ENCODE peak calls at places on chromosomes 7 and 10, in eight cellular contexts. B is aorta, A is H9, D is uterus, F is tibial artery, Z is AG04450, O is body of pancreas, I is Peyer's patch. M is an unnamed sample.

GRCh38 chr7:140074780-140075179 is 12.0 kb upstream of the PARP12 start:
- DNase-seq in B (no peak), D (no peak), Z (no peak), A (no peak), F (no peak), O (no peak), I (no peak), M (peak; percentile 8)

GRCh38 chr10:126247454-126247975 is 140.8 kb downstream of the ADAM12 start:
- DNase-seq in Z (peak; percentile 93), D (peak; percentile 92), O (peak; percentile 45), F (peak; percentile 94), A (no peak), B (peak; percentile 91), I (peak; percentile 65), M (peak; percentile 96)

GRCh38 chr10:26855186-26855585 is 5.6 kb downstream of the ABI1 start:
- DNase-seq in B (no peak), D (no peak), I (no peak), O (no peak), Z (no peak), F (no peak), A (no peak), M (no peak)

GRCh38 chr10:94439275-94439861 is 37.0 kb downstream of the TBC1D12 start:
- DNase-seq in D (no peak), B (peak; percentile 52), Z (no peak), O (peak; percentile 23), F (no peak), A (peak; percentile 50), I (no peak), M (no peak)

GRCh38 chr7:56091591-56091990 is 1.2 kb downstream of the PHKG1 start:
- DNase-seq in B (peak; percentile 89), F (peak; percentile 91), O (no peak), I (no peak), Z (no peak), A (no peak), D (no peak), M (no peak)

GRCh38 chr10:28201666-28202400 is 101.0 kb downstream of the MPP7 start:
- DNase-seq in O (no peak), F (no peak), Z (no peak), B (no peak), I (no peak), D (no peak), A (no peak), M (no peak)

GRCh38 chr7:115749924-115750323 is 280.6 kb downstream of the TFEC start:
- DNase-seq in Z (no peak), O (no peak), A (no peak), D (no peak), F (no peak), I (no peak), B (no peak), M (no peak)

GRCh38 chr10:22437620-22438588 is 92.6 kb downstream of the SPAG6 start:
- DNase-seq in B (no peak), Z (no peak), O (no peak), A (no peak), F (peak; percentile 68), I (peak; percentile 69), D (peak; percentile 46), M (no peak)

GRCh38 chr10:88347597-88348304 is 235.4 kb downstream of the RNLS start:
- DNase-seq in B (no peak), O (no peak), A (peak; percentile 30), I (no peak), Z (no peak), D (no peak), F (no peak), M (no peak)

GRCh38 chr7:120856621-120857352 is 1.2 kb downstream of the TSPAN12 start:
- DNase-seq in O (peak; percentile 37), A (peak; percentile 76), F (no peak), I (peak; percentile 53), B (peak; percentile 48), Z (no peak), D (peak; percentile 31), M (peak; percentile 46)
- H3K27me3 ChIP-seq in O (no peaks in the 10 kb centered on the region), A (no peaks in the 10 kb centered on the region), F (no peaks in the 10 kb centered on the region), I (no peaks in the 10 kb centered on the region), B (no peaks in the 10 kb centered on the region), Z (no peaks in the 10 kb centered on the region), D (no peaks in the 10 kb centered on the region), M (peaks cover 13% of the 10 kb centered on the region)

GRCh38 chr10:30821994-30822692 is 192.6 kb upstream of the LYZL2 start:
- DNase-seq in O (no peak), Z (no peak), D (no peak), B (no peak), F (peak; percentile 63), A (no peak), I (no peak), M (no peak)

GRCh38 chr10:30825495-30825894 is 195.9 kb upstream of the LYZL2 start:
- DNase-seq in A (no peak), B (no peak), D (no peak), F (no peak), Z (no peak), O (no peak), I (no peak), M (no peak)

GRCh38 chr10:30825022-30825421 is 195.5 kb upstream of the LYZL2 start:
- DNase-seq in D (no peak), I (no peak), F (peak; percentile 33), Z (no peak), O (no peak), A (no peak), B (no peak), M (no peak)

GRCh38 chr10:30822693-30823465 is 193.3 kb upstream of the LYZL2 start:
- DNase-seq in F (peak; percentile 19), A (no peak), Z (no peak), D (no peak), B (no peak), I (no peak), O (no peak), M (no peak)

GRCh38 chr10:30823651-30824050 is 194.1 kb upstream of the LYZL2 start:
- DNase-seq in F (peak; percentile 45), B (no peak), I (no peak), D (no peak), Z (no peak), O (no peak), A (no peak), M (no peak)
- H3K27ac ChIP-seq in F (no peak overlapping the region), B (no peak overlapping the region), I (no peak overlapping the region), D (no peak overlapping the region), Z (no peak overlapping the region), O (no peak overlapping the region), A (no peak overlapping the region), M (no peak overlapping the region)

DNA sequence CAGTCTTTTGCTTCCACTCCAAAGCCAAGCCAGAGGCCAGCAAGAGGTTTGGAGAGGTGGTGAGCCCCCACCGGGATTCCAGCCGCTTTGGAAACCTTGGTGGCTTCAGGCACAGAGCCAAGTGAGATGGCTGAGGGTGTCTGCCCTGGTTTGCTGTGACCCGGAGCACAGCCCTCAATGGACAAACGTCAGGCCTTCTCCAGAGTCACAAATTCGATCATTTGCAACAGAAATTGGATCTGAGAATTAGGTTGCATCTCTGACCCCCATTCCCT is 885 bp upstream of the NKX1-2 start:
- DNase-seq in I (no peak), O (no peak), D (no peak), F (no peak), B (no peak), Z (no peak), A (no peak), M (no peak)
- H3K27me3 ChIP-seq in I (no peaks in the 10 kb centered on the region), O (no peaks in the 10 kb centered on the region), D (peaks cover 4% of the 10 kb centered on the region), F (peaks cover 88% of the 10 kb centered on the region), B (no peaks in the 10 kb centered on the region), Z (peaks cover 81% of the 10 kb centered on the region), A (peaks cover 15% of the 10 kb centered on the region), M (peaks cover 90% of the 10 kb centered on the region)

DNA sequence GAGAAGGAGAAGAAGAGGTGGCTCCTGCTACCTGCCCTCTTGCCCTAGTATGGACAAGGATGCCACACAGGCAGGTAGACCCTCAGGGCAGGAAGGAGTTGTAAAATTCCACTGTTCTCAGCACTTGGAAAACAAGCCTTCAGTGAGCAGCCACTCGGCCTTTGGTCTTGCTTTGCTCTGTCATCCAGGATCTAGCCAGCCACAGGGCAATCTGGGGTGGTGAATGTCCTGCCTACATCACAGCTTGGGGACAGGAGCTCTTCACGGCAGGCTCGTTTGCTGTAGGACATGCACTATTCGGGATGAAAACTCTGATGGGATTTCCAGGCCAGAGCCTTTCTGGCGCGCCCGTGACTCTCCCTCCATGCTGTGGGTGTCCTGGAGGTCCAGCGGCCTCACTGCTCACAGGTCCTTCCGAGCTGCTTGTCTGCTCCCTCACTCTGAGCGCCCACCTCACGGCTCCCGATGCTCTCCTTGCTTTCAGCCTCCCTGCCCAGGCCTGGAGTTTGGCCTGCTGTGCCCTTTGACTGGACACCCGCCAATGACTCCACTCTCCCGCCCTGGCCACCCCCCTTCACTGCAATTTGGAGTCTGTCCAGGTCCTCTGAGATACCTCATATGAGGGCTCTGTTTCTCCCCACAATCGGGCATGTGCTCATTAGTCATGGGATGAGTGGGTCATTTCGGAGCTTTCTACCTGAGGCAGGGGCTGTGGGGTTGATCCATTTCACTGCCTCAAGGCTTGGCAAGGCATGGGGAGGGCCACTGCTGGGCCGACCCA is 227.2 kb upstream of the GRB10 start:
- DNase-seq in D (no peak), A (no peak), O (no peak), Z (no peak), F (no peak), B (no peak), I (no peak), M (no peak)
- H3K27ac ChIP-seq in D (no peak overlapping the region), A (no peak overlapping the region), O (no peak overlapping the region), Z (no peak overlapping the region), F (no peak overlapping the region), B (no peak overlapping the region), I (no peak overlapping the region), M (no peak overlapping the region)

GRCh38 chr10:36349445-36350063 is 707.5 kb upstream of the FZD8 start:
- DNase-seq in F (no peak), D (no peak), A (no peak), B (peak; percentile 48), O (no peak), Z (peak; percentile 72), I (no peak), M (peak; percentile 90)
- H3K27me3 ChIP-seq in F (no peaks in the 10 kb centered on the region), D (no peaks in the 10 kb centered on the region), A (no peaks in the 10 kb centered on the region), B (no peaks in the 10 kb centered on the region), O (no peaks in the 10 kb centered on the region), Z (no peaks in the 10 kb centered on the region), I (no peaks in the 10 kb centered on the region), M (no peaks in the 10 kb centered on the region)

DNA sequence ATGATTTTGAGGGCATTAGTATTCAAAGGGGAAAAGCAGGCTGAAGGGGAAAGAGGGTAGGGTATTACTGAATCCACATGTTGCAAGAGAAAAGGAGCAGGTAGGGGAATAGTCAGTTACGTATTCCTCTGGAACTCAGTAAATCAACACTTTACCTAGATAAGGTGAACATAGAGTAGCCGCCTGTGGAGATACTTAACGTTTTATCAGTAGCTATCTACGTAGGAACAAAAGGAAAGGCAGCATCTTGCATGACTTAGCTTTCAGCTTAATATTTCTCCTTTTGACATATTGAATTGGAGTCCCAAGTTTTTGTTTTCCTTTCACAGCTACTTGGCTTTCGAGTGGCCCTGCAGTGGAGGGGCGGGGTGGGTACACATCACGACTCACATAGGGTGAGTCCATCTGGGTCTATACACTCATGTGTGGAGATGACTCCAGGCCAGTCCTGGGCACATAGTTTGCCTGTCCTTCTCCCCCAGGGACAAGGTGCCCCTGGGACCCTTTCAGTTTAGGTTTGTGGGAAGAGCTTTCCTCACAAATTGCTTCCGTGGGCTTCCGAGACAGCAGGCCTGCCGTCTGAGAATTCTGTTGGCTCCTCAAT is 48.1 kb downstream of the CCNY start:
- DNase-seq in D (no peak), A (no peak), B (no peak), Z (no peak), O (no peak), I (no peak), F (no peak), M (no peak)
- H3K27ac ChIP-seq in D (no peak overlapping the region), A (no peak overlapping the region), B (no peak overlapping the region), Z (no peak overlapping the region), O (no peak overlapping the region), I (no peak overlapping the region), F (no peak overlapping the region), M (no peak overlapping the region)